ENCODE peak calls at places on chromosome 12, in eight cellular contexts. U is occipital lobe; Y is endothelial cell; R is activated CD4-positive, alpha-beta T cell treated with anti-CD3 and anti-CD28 coated beads, Interleukin-2, amount 50 U/mL, for 4 hours; N is germinal center; W is coronary artery; B is GM19239; J is HTR-8/SVneo. A is an unnamed sample.

GRCh38 chr12:100795193-100796179 is 910 bp downstream of the ANO4 start:
- DNase-seq in U (peak; percentile 49), Y (no peak), R (no peak), N (no peak), W (no peak), B (no peak), J (no peak), A (no peak)

GRCh38 chr12:10584415-10584814 is 29.0 kb downstream of the MAGOHB start:
- DNase-seq in U (no peak), Y (no peak), R (no peak), N (no peak), W (no peak), B (no peak), J (no peak), A (no peak)

GRCh38 chr12:109549613-109550309 is 23.5 kb downstream of the MMAB start:
- DNase-seq in U (no peak), Y (no peak), R (no peak), N (no peak), W (no peak), B (no peak), J (no peak), A (no peak)

GRCh38 chr12:48788852-48789775 is at the start of gene ADCY6:
- DNase-seq in U (peak; percentile 58), Y (peak; percentile 68), R (no peak), N (no peak), W (peak; percentile 88), B (peak; percentile 84), J (peak; percentile 77), A (peak; percentile 91)

GRCh38 chr12:1319215-1319614 is 275.2 kb downstream of the FBXL14 start:
- DNase-seq in U (no peak), Y (no peak), R (no peak), N (no peak), W (no peak), B (no peak), J (no peak), A (no peak)

GRCh38 chr12:127280393-127281275 is 986.3 kb upstream of the TMEM132C start:
- DNase-seq in U (no peak), Y (no peak), R (peak; percentile 28), N (peak; percentile 57), W (no peak), B (peak; percentile 42), J (no peak), A (no peak)

GRCh38 chr12:124130717-124131670 is 158.0 kb downstream of the ZNF664 start:
- DNase-seq in U (no peak), Y (no peak), R (no peak), N (no peak), W (no peak), B (no peak), J (no peak), A (no peak)

GRCh38 chr12:52070243-52070925 is 606 bp downstream of the ATG101 start:
- DNase-seq in U (no peak), Y (no peak), R (peak; percentile 12), N (no peak), W (no peak), B (no peak), J (no peak), A (no peak)

GRCh38 chr12:46201284-46201789 is 67.5 kb downstream of the SLC38A1 start:
- DNase-seq in U (no peak), Y (no peak), R (no peak), N (no peak), W (no peak), B (no peak), J (no peak), A (no peak)

GRCh38 chr12:100229876-100230275 is 29.3 kb downstream of the ACTR6 start:
- DNase-seq in U (no peak), Y (no peak), R (no peak), N (no peak), W (no peak), B (no peak), J (peak; percentile 14), A (no peak)

GRCh38 chr12:57552306-57552651 is 2.4 kb downstream of the KIF5A start:
- DNase-seq in U (no peak), Y (no peak), R (no peak), N (no peak), W (no peak), B (no peak), J (no peak), A (no peak)

GRCh38 chr12:106274575-106275081 is 26.8 kb upstream of the CKAP4 start:
- DNase-seq in U (no peak), Y (no peak), R (no peak), N (no peak), W (no peak), B (no peak), J (no peak), A (no peak)

A was measured in osteocyte.